ENCODE peak calls at places on chromosomes 16 and 17, in ten cellular contexts. D, H, M, T, R, O, C, B, V and P are unnamed samples.

GRCh38 chr16:12062343-12063003 is 85.9 kb downstream of the SNX29 start:
- DNase-seq in H (no peak), M (no peak), T (peak), O (no peak), C (no peak), B (no peak), D (no peak), V (no peak), R (no peak), P (peak)

GRCh38 chr16:75250089-75250808 is 1.2 kb downstream of the BCAR1 start:
- DNase-seq in R (no peak), M (peak), O (no peak), B (no peak), T (peak), D (no peak), H (peak), C (no peak), V (no peak), P (no peak)

GRCh38 chr16:16881771-16882170 is 502.8 kb downstream of the NPIPA7 start:
- DNase-seq in T (no peak), D (no peak), H (no peak), C (no peak), M (no peak), V (no peak), R (no peak), B (no peak), O (no peak), P (no peak)

GRCh38 chr16:53369921-53370320 is 64.3 kb upstream of the RBL2 start:
- DNase-seq in D (peak), C (no peak), T (peak), B (no peak), R (no peak), V (no peak), O (no peak), H (no peak), M (no peak), P (peak)

GRCh38 chr17:77531641-77532040 is 390.9 kb downstream of the SEC14L1 start:
- DNase-seq in H (no peak), O (no peak), B (no peak), D (no peak), T (no peak), C (no peak), V (no peak), R (no peak), M (no peak), P (no peak)

GRCh38 chr17:18314059-18314730 is 599 bp downstream of the TOP3A start:
- DNase-seq in R (no peak), C (no peak), M (no peak), O (no peak), D (no peak), B (no peak), T (peak), V (no peak), H (peak), P (no peak)

GRCh38 chr17:80559688-80560290 is 15.2 kb downstream of the RPTOR start:
- DNase-seq in T (peak), O (no peak), H (no peak), B (no peak), V (no peak), C (no peak), R (no peak), M (no peak), D (no peak), P (no peak)

GRCh38 chr16:70759666-70760065 is 41.3 kb downstream of the VAC14 start:
- DNase-seq in R (no peak), D (no peak), C (no peak), B (no peak), T (no peak), V (no peak), M (no peak), O (no peak), H (no peak), P (no peak)

GRCh38 chr17:75847595-75848522 is 3.7 kb upstream of the UNC13D start:
- DNase-seq in D (no peak), H (no peak), B (no peak), M (no peak), T (no peak), V (no peak), C (no peak), R (no peak), O (no peak), P (no peak)

GRCh38 chr17:70405492-70406220 is 236.3 kb downstream of the KCNJ2 start:
- DNase-seq in T (peak), R (no peak), C (no peak), D (peak), B (no peak), O (no peak), M (no peak), H (no peak), V (no peak), P (peak)

GRCh38 chr17:75109407-75110236 is at the start of gene ARMC7:
- DNase-seq in T (peak), O (peak), R (peak), C (peak), M (peak), B (peak), D (peak), V (peak), H (peak), P (peak)